ENCODE peak calls at places on chromosomes 11 and 22, in four cellular contexts. R, E, X and A are unnamed samples.

GRCh38 chr11:36051235-36052072 is 107.6 kb downstream of the LDLRAD3 start:
- DNase-seq in R (no peak), E (no peak), X (no peak), A (no peak)

GRCh38 chr11:76577921-76578654 is 92.5 kb downstream of the LRRC32 start:
- DNase-seq in E (no peak), X (no peak), R (no peak), A (no peak)

GRCh38 chr11:128061321-128061871 is 526.0 kb downstream of the ETS1 start:
- DNase-seq in R (no peak), E (no peak), X (peak), A (no peak)

GRCh38 chr11:16881074-16881709 is 133.0 kb downstream of the PLEKHA7 start:
- DNase-seq in R (no peak), X (peak), E (no peak), A (no peak)

GRCh38 chr22:44396727-44397722 is 84.3 kb upstream of the SHISAL1 start:
- DNase-seq in R (no peak), E (no peak), X (no peak), A (no peak)

GRCh38 chr11:35623708-35624168 is 5.5 kb downstream of the FJX1 start:
- DNase-seq in R (no peak), X (peak), E (no peak), A (no peak)

GRCh38 chr11:20477418-20478090 is 90.0 kb downstream of the PRMT3 start:
- DNase-seq in E (no peak), X (no peak), R (no peak), A (no peak)

GRCh38 chr22:33110562-33111163 is 52.5 kb upstream of the SYN3 start:
- DNase-seq in X (peak), E (no peak), R (no peak), A (no peak)

GRCh38 chr11:69630009-69630870 is 10.7 kb upstream of the CCND1 start:
- DNase-seq in E (no peak), R (no peak), X (peak), A (no peak)

GRCh38 chr11:96168623-96169022 is 174.4 kb downstream of the MAML2 start:
- DNase-seq in R (no peak), E (no peak), X (peak), A (peak)

GRCh38 chr11:84671325-84672019 is 955.7 kb downstream of the DLG2 start:
- DNase-seq in E (no peak), X (no peak), R (no peak), A (no peak)

GRCh38 chr11:32829157-32829679 is 509 bp upstream of the PRRG4 start:
- DNase-seq in R (no peak), E (peak), X (no peak), A (no peak)

DNA sequence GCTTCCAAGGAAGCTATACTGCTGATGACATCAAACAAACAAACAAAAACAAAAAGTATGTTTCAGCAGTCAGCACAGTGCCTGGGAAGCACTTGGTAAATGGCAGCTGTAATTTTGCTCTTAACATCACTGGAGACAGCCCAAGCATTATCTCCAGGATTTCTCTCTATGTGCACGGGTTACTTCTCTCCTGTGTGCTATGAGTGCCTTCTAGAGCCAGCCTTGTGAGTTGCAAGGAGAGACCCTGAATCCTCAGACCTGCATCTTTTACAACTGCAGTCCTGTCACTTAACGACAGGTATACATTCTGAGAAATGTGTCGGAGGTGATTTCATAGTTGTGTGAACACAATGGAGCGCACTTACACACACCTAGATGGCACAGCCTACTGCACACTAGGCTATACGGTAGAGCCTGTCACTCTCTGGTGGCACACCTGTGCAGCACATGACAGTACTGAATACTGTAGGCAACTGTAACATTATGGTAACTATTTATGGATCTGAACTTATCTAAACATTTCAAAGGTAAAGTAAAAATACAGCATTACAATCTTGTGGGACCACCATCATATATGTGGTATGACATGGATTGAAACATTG is 662.5 kb upstream of the B3GAT1 start:
- DNase-seq in E (no peak), X (peak), R (no peak), A (no peak)
- TF ChIP-seq CTCF in E (no peak), X (no peak), R (peak), A (no peak)

GRCh38 chr22:47190276-47190956 is 428.0 kb downstream of the TBC1D22A start:
- DNase-seq in E (no peak), R (no peak), X (no peak), A (no peak)

GRCh38 chr22:47189056-47189916 is 426.8 kb downstream of the TBC1D22A start:
- DNase-seq in E (no peak), R (no peak), X (no peak), A (no peak)

GRCh38 chr22:47191630-47192105 is 429.2 kb downstream of the TBC1D22A start:
- DNase-seq in R (no peak), X (no peak), E (no peak), A (no peak)

GRCh38 chr22:47192106-47192650 is 429.7 kb downstream of the TBC1D22A start:
- DNase-seq in E (no peak), R (no peak), X (no peak), A (no peak)

GRCh38 chr22:47190957-47191323 is 428.5 kb downstream of the TBC1D22A start:
- DNase-seq in E (no peak), X (no peak), R (no peak), A (no peak)
- TF ChIP-seq CTCF in E (no peak), X (no peak), R (no peak), A (no peak)

DNA sequence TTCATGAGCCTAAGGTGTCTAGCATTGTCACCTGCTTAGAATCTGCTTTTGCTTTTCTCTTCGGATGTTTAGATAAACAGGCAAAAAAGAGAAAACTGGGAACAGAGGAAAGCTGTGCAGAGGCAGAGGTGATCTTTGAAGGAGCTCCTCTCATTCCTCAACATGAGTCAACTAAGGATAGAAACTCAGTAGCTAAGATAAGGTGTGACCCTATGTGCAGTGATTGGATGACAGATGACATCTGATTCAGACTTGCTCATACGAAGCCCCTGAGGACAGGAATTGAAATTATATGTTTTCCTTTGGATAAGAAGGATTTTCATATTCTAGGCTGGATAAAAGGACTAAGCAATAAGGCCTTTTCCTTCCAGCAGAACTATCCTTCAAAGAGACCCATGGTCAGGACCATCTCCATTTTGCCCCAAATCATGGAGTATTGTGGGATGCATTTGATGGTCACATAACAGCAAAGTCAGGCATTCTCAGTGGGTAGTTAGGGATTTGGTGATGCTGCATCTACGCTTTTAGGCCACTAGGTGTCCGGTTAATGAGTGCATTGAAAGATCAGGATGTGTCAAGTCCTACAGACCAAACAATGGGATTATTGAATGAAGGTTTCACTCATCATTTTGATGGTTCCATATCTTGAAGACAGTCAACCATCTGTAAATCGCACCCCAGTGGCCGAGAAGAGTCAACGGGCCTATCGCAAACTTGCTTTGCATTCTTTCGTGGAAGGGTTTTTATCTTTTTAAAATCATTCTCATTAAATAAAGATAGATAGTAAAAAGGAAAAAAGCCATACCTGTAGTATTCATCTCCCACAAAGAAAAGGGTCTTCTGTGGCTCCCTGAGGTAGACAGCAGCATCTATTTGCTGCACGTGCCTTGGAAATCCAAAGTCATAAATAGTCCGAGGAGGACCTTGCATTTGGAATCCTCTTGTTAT is 32.2 kb downstream of the MMP20 start:
- DNase-seq in E (no peak), R (no peak), X (peak), A (no peak)
- TF ChIP-seq CTCF in E (peak), R (peak), X (peak), A (peak)

GRCh38 chr11:11841605-11842425 is at the start of gene USP47:
- DNase-seq in X (peak), R (peak), E (peak), A (peak)
- TF ChIP-seq CTCF in X (peak), R (peak), E (no peak), A (peak)

DNA sequence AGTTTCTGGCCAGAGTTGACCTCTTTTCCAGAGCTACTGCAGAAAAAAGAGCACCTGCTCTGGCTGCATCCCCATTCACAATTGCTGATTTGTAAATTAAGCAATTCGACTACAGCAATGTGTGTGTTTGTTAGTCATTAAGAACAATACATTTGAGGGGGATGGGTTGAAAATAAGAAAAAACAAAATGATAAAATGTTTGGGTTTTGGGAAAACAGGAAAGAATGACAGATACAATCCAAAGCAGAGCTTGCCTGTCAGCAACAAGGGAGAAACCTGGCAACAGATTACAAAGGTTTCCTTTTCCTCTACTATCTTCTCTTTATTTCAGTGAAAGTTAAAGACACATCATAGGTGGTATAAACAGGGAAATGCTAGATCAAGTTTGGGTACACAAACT is 159.8 kb downstream of the FCHSD2 start:
- DNase-seq in R (no peak), X (no peak), E (no peak), A (no peak)
- TF ChIP-seq CTCF in R (no peak), X (no peak), E (no peak), A (no peak)

DNA sequence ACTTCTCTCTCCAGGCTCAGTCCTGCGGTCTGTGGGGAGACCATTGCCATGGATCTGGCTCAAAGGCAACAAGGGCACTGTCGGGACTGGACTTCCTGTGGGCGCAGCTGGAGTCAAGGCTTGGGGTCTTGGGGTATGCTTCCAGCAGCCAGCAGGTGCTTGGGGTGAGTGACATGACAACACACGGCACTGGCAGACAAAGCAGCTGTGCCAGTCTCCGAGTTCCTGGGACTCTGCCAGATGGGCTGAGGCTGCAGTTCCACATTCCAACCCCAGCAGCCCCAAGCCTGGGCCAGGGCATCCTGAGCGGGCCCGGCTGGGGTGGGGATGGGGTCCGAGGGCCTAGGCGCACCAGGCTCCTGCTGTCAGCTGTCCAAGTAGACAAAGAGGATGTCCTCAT is 12.3 kb downstream of the GUCD1 start:
- DNase-seq in R (no peak), E (no peak), X (no peak), A (no peak)
- TF ChIP-seq CTCF in R (no peak), E (no peak), X (no peak), A (no peak)

GRCh38 chr22:17788023-17788330 is 13.7 kb upstream of the BID start:
- DNase-seq in X (no peak), E (no peak), R (no peak), A (no peak)

GRCh38 chr22:17787159-17788022 is 13.1 kb upstream of the BID start:
- DNase-seq in R (no peak), E (no peak), X (peak), A (no peak)

GRCh38 chr22:17789379-17790200 is 15.3 kb upstream of the BID start:
- DNase-seq in R (no peak), E (no peak), X (no peak), A (no peak)

GRCh38 chr22:17786435-17787158 is 12.3 kb upstream of the BID start:
- DNase-seq in R (peak), X (peak), E (no peak), A (no peak)

DNA sequence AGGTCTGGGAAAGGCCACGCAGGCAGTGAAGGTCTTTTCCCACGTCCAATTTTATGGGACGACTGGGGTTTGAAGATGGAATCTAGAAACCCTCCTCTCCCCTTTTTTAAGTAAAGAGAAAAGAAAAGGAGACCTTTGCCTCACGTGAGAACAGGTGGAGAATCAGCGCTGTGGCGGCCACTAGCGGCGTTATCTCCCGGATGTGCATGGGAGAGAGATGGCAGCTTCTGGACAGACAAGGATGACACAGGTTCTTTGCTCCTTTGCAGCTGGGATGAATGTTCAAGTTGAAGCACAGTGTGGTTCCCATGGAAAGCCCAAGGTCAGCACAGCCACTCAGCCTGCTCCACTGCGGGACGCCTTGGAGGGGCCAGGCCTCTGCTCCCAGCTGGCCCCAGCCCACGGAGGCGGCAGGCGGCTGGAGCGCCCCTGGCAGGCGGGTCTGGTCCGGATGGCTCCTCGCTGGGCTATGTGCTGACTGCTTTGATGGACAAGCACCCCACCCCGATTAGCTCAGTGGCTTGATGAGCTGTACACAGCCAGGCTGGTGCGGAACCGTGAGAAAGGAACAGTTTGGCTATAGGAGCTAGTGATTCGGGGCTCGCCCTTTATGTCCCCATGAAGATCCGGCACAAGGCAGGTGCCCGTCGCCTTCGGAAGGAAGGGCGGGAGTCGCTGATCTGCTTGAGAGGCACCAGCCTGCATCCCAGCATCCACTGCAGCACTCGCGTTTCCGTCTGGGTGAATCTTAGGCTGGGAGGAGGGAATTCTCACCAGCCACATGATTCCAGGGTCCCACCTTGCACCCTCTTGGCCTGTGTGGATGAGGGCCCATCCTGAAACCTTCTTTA is 14.5 kb upstream of the BID start:
- DNase-seq in E (no peak), X (no peak), R (no peak), A (no peak)
- TF ChIP-seq CTCF in E (no peak), X (no peak), R (no peak), A (no peak)